ENCODE peak calls at places on chromosomes 1 and 21, in ten cellular contexts. P is sigmoid colon, F is heart left ventricle, B is transverse colon, C is uterus, J is gastrocnemius medialis, I is body of pancreas, O is esophagus muscularis mucosa, E is ovary, N is spleen. U is an unnamed sample. For H3K4me1, the result is how much of the 10 kb centered on the place peaks cover.

GRCh38 chr1:226589008-226589733 is 40.6 kb downstream of the STUM start:
- DNase-seq in P (peak), F (no peak), B (no peak), C (peak), J (no peak), I (peak), O (no peak), E (peak), N (peak), U (peak)

GRCh38 chr1:94050263-94050662 is 70.7 kb downstream of the ABCA4 start:
- DNase-seq in P (no peak), F (no peak), B (no peak), C (no peak), J (no peak), I (no peak), O (no peak), E (no peak), N (no peak), U (no peak)

GRCh38 chr1:119906927-119907652 is 10.8 kb upstream of the ADAM30 start:
- DNase-seq in P (no peak), F (no peak), B (no peak), C (no peak), J (no peak), I (no peak), O (peak), E (no peak), N (no peak), U (no peak)

GRCh38 chr1:180136968-180137356 is 17.7 kb upstream of the QSOX1 start:
- DNase-seq in P (no peak), F (no peak), B (no peak), C (no peak), J (no peak), I (no peak), O (no peak), E (no peak), N (no peak), U (no peak)

GRCh38 chr21:14382486-14382834 is 486 bp downstream of the HSPA13 start:
- DNase-seq in P (no peak), F (peak), B (no peak), C (no peak), J (peak), I (no peak), O (no peak), E (no peak), N (no peak), U (no peak)

GRCh38 chr1:81949421-81949820 is 148.7 kb downstream of the ADGRL2 start:
- DNase-seq in P (no peak), F (no peak), B (no peak), C (no peak), J (no peak), I (no peak), O (no peak), E (no peak), N (no peak), U (no peak)

GRCh38 chr1:8218351-8219092 is 99.4 kb upstream of the SLC45A1 start:
- DNase-seq in P (no peak), F (no peak), B (no peak), C (no peak), J (peak), I (no peak), O (no peak), E (no peak), N (no peak), U (peak)

GRCh38 chr21:26845750-26846035 is 484 bp upstream of the ADAMTS1 start:
- DNase-seq in P (no peak), F (no peak), B (no peak), C (no peak), J (no peak), I (no peak), O (no peak), E (no peak), N (no peak), U (no peak)

GRCh38 chr21:26448751-26449150 is 124.3 kb downstream of the CYYR1 start:
- DNase-seq in P (no peak), F (no peak), B (no peak), C (no peak), J (no peak), I (no peak), O (no peak), E (no peak), N (no peak), U (no peak)

GRCh38 chr1:156760092-156760795 is 7.1 kb upstream of the PRCC start:
- DNase-seq in P (peak), F (no peak), B (no peak), C (no peak), J (peak), I (no peak), O (no peak), E (no peak), N (no peak), U (no peak)

GRCh38 chr1:189682591-189682990 is 795.1 kb downstream of the BRINP3 start:
- DNase-seq in P (no peak), F (no peak), B (no peak), C (no peak), J (no peak), I (no peak), O (no peak), E (no peak), N (no peak), U (no peak)

GRCh38 chr1:212482352-212483153 is 49.8 kb downstream of the NENF start:
- DNase-seq in P (no peak), F (no peak), B (peak), C (no peak), J (no peak), I (no peak), O (no peak), E (no peak), N (no peak), U (no peak)

GRCh38 chr1:188670837-188671236 is 1806.8 kb downstream of the BRINP3 start:
- DNase-seq in P (no peak), F (no peak), B (no peak), C (no peak), J (no peak), I (no peak), O (no peak), E (no peak), N (no peak), U (no peak)

DNA sequence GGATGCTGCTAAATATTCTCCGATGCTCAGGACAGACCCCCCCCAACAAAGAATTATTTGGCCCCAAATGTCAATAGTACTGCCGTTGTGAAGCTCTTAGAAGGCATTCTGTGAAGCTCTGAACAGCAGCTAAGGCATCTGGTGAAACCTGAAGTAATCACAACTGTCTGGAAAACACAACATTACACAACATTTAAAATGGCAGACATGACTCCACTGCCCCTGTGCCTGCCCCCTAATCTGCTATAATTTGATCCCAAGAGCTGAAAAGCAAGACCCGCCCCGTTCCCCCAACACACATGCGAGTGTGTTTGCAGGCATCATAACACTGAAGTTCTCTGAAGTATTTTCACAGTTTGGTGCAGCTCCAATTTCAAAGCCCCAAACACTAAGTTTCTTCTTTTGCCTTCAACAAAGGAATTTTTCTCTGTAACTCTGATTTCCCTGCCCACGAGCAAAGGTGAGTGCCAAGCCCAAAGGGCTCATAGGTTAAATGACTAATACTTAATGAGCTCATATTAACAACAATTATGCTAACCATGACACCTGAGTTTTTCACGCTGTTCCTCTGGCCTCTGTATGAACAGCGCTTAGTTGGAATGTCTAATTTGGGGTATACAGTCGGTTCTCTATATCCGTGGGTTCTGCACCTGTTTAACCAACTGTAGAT is 129.3 kb downstream of the CLIC6 start:
- DNase-seq in P (no peak), F (no peak), B (no peak), C (no peak), J (no peak), I (no peak), O (no peak), E (no peak), N (no peak), U (no peak)
- H3K4me1 ChIP-seq in P (under half), F (under half), B (under half), C (under half), J (half or more), I (under half), O (under half), E (under half), N (under half), U (under half)

DNA sequence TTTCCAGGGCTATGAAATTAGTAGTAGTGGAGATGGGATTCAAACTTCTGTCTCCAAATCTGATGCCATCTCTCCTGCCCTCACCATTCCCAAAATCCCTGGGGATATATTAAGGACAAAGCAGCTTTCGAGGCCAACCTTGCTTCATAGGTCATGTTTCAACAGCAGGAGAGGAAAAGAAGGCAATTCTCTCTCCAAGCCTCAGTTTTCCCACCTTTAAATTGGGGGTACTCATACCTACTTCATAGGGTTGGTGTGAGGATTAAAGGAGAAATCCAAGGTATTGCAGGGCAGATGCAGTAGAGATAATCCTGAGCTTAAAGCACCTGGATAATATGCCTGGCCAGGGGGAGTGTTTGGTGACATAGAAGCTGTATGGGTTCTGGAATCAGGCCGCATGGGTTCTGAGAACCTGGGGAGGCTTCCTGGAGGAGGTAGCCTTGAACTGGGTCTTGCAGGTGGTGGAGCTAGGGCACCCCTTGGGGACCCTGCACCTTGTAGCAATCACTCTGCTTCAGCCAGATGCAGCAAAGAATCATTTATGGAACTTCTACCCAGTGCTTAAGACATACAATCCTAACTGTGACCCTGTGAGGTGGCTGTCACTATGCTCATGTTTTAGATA is 10.7 kb upstream of the IFFO2 start:
- DNase-seq in P (peak), F (no peak), B (no peak), C (no peak), J (no peak), I (no peak), O (no peak), E (no peak), N (no peak), U (no peak)
- TF ChIP-seq POLR2A in P (no peak), F (no peak), B (no peak), C (no peak), J (no peak), I (no peak), O (no peak), E (no peak), N (no peak), U (no peak)

DNA sequence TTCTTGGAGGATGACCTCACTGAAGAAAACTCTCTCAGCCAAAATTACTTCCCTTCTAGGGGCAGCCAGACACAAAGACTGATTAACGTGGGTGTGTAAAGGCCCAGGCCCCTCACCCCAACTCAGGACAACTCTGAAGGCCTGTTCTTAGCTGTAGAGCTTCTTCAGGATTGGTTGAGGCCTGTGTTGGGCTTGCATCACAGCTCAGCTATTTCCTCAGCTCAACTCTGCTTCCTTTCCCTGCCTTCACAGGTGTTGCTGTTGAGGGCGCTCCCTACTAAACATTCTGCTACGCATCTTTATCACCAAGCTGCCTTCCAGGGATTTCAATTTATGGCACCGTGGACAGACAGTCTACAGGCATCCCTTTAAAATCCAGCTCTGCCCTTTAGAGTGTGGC is 36.8 kb downstream of the MAB21L3 start:
- DNase-seq in P (no peak), F (no peak), B (no peak), C (no peak), J (no peak), I (no peak), O (peak), E (no peak), N (no peak), U (no peak)
- TF ChIP-seq CTCF in P (no peak), F (no peak), B (no peak), C (no peak), J (no peak), I (no peak), O (no peak), E (no peak), N (no peak), U (no peak)

GRCh38 chr1:193494368-193494767 is 308.0 kb upstream of the B3GALT2 start:
- DNase-seq in P (no peak), F (no peak), B (no peak), C (no peak), J (no peak), I (no peak), O (no peak), E (no peak), N (no peak), U (no peak)
- H3K4me1 ChIP-seq in P (under half), F (under half), B (under half), C (under half), J (under half), I (under half), O (under half), E (under half), N (under half), U (under half)

DNA sequence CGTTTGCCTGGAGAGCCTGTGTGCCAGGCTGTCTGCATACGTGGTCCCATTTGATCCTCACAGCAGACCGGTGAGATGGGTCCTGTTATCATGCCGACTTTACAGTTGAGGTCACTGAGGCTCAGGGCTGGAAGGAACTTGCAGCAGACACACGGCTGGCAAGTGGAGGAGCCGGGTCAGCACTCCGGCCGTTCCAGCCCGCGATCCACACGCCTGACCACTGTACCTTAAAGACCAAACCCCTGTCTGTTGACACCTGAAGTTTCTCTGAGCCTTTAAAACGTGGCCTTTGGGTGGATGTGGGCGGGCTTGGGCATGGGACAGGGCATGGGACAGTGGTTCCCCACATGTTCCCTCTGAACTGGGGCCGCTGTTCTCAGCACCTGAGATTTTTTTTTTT is 171.5 kb upstream of the TMEM51 start:
- DNase-seq in P (no peak), F (no peak), B (no peak), C (no peak), J (no peak), I (no peak), O (no peak), E (no peak), N (no peak), U (no peak)
- TF ChIP-seq POLR2A in P (no peak), F (no peak), B (no peak), C (no peak), J (no peak), I (no peak), O (no peak), E (no peak), N (no peak), U (no peak)

GRCh38 chr1:6329392-6329791 is 64.2 kb downstream of the ACOT7 start:
- DNase-seq in P (peak), F (no peak), B (peak), C (peak), J (no peak), I (no peak), O (no peak), E (no peak), N (no peak), U (no peak)

GRCh38 chr1:6329851-6330250 is 63.7 kb downstream of the ACOT7 start:
- DNase-seq in P (no peak), F (no peak), B (no peak), C (no peak), J (no peak), I (no peak), O (no peak), E (no peak), N (no peak), U (no peak)

GRCh38 chr1:6334261-6334993 is 59.1 kb downstream of the ACOT7 start:
- DNase-seq in P (no peak), F (no peak), B (no peak), C (no peak), J (no peak), I (no peak), O (no peak), E (no peak), N (no peak), U (no peak)

GRCh38 chr1:6330410-6330827 is 63.1 kb downstream of the ACOT7 start:
- DNase-seq in P (no peak), F (no peak), B (no peak), C (no peak), J (no peak), I (no peak), O (no peak), E (no peak), N (no peak), U (no peak)

DNA sequence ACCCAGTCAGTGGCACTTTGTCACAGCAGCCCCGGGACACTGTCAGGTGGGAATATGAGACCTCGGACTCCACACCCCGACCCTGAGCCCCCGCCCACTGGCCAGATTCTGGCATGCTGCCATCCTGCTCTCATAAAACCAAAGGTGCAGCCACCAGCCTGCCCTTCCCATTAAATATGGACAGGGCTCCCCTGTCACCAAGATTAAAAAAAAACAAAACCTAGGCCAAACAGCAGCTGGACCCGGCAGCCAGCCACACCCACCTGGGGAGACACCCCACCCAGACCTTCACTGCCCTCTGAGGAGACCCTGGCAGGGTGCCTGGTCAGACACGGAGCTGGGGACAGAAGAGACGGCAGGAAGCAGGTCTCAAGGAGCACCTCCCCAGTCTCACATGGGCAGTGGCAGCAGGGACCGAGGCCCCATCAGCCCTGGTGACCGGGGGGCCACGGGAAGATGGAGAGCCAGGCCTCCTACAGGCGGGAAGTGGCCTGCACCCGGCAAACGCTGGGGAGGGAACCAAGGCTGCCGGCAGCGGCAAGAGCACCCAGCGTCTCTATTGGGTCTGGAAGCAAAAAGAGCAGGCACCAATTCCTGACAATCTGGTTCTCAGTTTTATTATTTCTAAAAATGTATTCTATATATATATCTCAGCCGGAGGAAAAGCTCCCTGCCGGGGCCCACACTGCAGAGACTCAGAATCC is 61.9 kb downstream of the ACOT7 start:
- DNase-seq in P (no peak), F (no peak), B (peak), C (no peak), J (no peak), I (no peak), O (no peak), E (no peak), N (no peak), U (no peak)
- TF ChIP-seq CTCF in P (no peak), F (no peak), B (no peak), C (no peak), J (no peak), I (no peak), O (no peak), E (no peak), N (no peak), U (no peak)

DNA sequence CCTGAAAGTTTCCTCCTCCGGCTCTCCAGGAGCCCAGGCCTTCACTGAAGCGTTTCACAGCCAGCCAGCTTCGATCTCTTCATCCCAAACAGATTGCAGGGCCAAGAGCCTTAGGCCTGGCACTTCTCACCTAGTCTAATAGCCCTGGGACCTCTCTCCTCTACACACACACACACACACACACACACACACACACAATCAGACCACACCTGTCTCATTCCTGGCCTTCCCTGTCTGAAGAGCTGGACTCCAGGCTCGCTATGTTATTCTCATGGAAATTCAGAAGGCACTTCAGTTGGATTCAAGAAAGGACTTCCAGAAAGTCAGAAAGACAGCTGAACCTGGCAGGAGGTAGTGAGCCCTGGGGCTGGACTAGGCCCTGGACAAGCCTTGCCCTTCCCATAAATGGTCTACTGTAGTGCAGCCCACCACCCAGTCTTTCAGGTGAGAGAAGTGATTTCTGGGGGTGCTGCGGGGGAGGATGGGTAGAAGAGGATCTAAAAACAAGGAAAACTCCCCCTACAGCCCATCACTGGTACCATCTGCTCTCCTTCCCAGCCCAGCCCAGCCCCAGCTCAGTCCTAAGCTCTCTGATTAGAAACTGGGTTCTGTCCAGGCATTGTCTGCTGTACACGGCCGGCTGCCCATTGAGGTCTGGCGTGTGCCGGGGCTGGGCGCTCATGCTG is 2.7 kb downstream of the KIF21B start:
- DNase-seq in P (no peak), F (no peak), B (no peak), C (no peak), J (no peak), I (peak), O (no peak), E (no peak), N (peak), U (no peak)
- H3K4me1 ChIP-seq in P (under half), F (half or more), B (under half), C (under half), J (under half), I (under half), O (half or more), E (under half), N (half or more), U (under half)

GRCh38 chr21:44813149-44813548 is 4.7 kb downstream of the SUMO3 start:
- DNase-seq in P (no peak), F (no peak), B (no peak), C (no peak), J (no peak), I (no peak), O (no peak), E (no peak), N (no peak), U (no peak)
- TF ChIP-seq POLR2A in P (no peak), F (no peak), B (no peak), C (no peak), J (no peak), I (no peak), O (no peak), E (no peak), N (no peak), U (no peak)

U was measured in adrenal gland.